ENCODE peak calls at places on chromosomes 6 and 20, in eight cellular contexts. P is right lobe of liver; W is T-helper 9 cell; X is GM20000; Y is islet precursor cell; J is Calu3; N is fibroblast of lung; G is stimulated activated naive CD4-positive, alpha-beta T cell. O is an unnamed sample.

GRCh38 chr6:100202417-100203194 is 208.6 kb upstream of the MCHR2 start:
- DNase-seq in P (no peak), N (peak), Y (no peak), X (no peak), G (no peak), W (no peak), J (peak), O (peak)

GRCh38 chr6:133241901-133242760 is 974 bp downstream of the EYA4 start:
- DNase-seq in Y (peak), P (no peak), N (peak), J (peak), X (no peak), W (no peak), G (no peak), O (peak)

GRCh38 chr6:31765910-31766794 is 3.7 kb downstream of the SAPCD1 start:
- DNase-seq in N (no peak), P (no peak), G (no peak), Y (peak), X (no peak), J (no peak), W (no peak), O (no peak)

GRCh38 chr20:64050261-64051032 is 1.0 kb upstream of the SOX18 start:
- DNase-seq in P (no peak), Y (no peak), J (no peak), G (no peak), X (no peak), N (no peak), W (no peak), O (no peak)

GRCh38 chr6:16316741-16317251 is 78.4 kb downstream of the GMPR start:
- DNase-seq in N (peak), W (peak), P (no peak), X (peak), Y (no peak), J (no peak), G (peak), O (peak)

GRCh38 chr20:20369353-20370086 is 1.6 kb downstream of the INSM1 start:
- DNase-seq in W (no peak), P (no peak), N (no peak), J (peak), X (peak), Y (peak), G (no peak), O (no peak)

GRCh38 chr20:36472656-36473071 is 68.7 kb upstream of the MYL9 start:
- DNase-seq in Y (peak), P (no peak), G (no peak), X (no peak), N (peak), J (peak), W (no peak), O (peak)

GRCh38 chr6:151087861-151088598 is 151.7 kb upstream of the AKAP12 start:
- DNase-seq in J (no peak), P (no peak), X (no peak), Y (peak), N (peak), G (no peak), W (no peak), O (no peak)

GRCh38 chr20:3751284-3751663 is 16.3 kb downstream of the ADISSP start:
- DNase-seq in Y (no peak), N (no peak), G (no peak), J (no peak), W (no peak), X (no peak), P (no peak), O (no peak)

GRCh38 chr6:161301338-161301737 is 27.5 kb upstream of the AGPAT4 start:
- DNase-seq in P (no peak), X (no peak), J (no peak), N (peak), G (no peak), Y (no peak), W (no peak), O (peak)

GRCh38 chr20:53547664-53548239 is 45.9 kb downstream of the ZNF217 start:
- DNase-seq in X (peak), G (peak), P (no peak), J (peak), Y (peak), N (peak), W (no peak), O (peak)